ENCODE peak calls at places on chromosomes 16 and 17, in nine cellular contexts. One of them, this sample, is unnamed.

GRCh38 chr16:81937305-81938038 is 73.8 kb downstream of the SDR42E1 start:
- DNase-seq in PC-3: no peak
- DNase-seq in breast epithelium: no peak
- DNase-seq in MM.1S: no peak
- DNase-seq in adrenal gland: no peak
- DNase-seq in CD8-positive, alpha-beta memory T cell: no peak
- DNase-seq in fibroblast of lung: no peak
- DNase-seq in neural progenitor cell: no peak
- DNase-seq in ovary: no peak
- DNase-seq in this sample: no peak

GRCh38 chr17:76934561-76935320 is 66.5 kb downstream of the MGAT5B start:
- DNase-seq in MM.1S: no peak
- DNase-seq in fibroblast of lung: no peak
- DNase-seq in ovary: no peak
- DNase-seq in CD8-positive, alpha-beta memory T cell: no peak
- DNase-seq in neural progenitor cell: no peak
- DNase-seq in adrenal gland: no peak
- DNase-seq in PC-3: peak; percentile 10
- DNase-seq in breast epithelium: no peak
- DNase-seq in this sample: no peak

GRCh38 chr16:23104032-23104955 is 45.0 kb downstream of the USP31 start:
- DNase-seq in CD8-positive, alpha-beta memory T cell: no peak
- DNase-seq in PC-3: no peak
- DNase-seq in MM.1S: no peak
- DNase-seq in breast epithelium: peak; percentile 66
- DNase-seq in ovary: no peak
- DNase-seq in adrenal gland: no peak
- DNase-seq in neural progenitor cell: no peak
- DNase-seq in fibroblast of lung: no peak
- DNase-seq in this sample: peak; percentile 39

GRCh38 chr16:88940196-88941050 is 36.6 kb downstream of the CBFA2T3 start:
- DNase-seq in CD8-positive, alpha-beta memory T cell: no peak
- DNase-seq in neural progenitor cell: peak; percentile 59
- DNase-seq in adrenal gland: no peak
- DNase-seq in ovary: no peak
- DNase-seq in PC-3: no peak
- DNase-seq in fibroblast of lung: no peak
- DNase-seq in MM.1S: no peak
- DNase-seq in breast epithelium: no peak
- DNase-seq in this sample: no peak

GRCh38 chr16:67882374-67883145 is 2.1 kb upstream of the NRN1L start:
- DNase-seq in neural progenitor cell: no peak
- DNase-seq in PC-3: no peak
- DNase-seq in ovary: no peak
- DNase-seq in CD8-positive, alpha-beta memory T cell: no peak
- DNase-seq in fibroblast of lung: peak; percentile 29
- DNase-seq in breast epithelium: no peak
- DNase-seq in adrenal gland: peak; percentile 82
- DNase-seq in MM.1S: no peak
- DNase-seq in this sample: no peak

GRCh38 chr16:66554021-66554420 is 1.6 kb downstream of the CKLF start:
- DNase-seq in CD8-positive, alpha-beta memory T cell: no peak
- DNase-seq in PC-3: no peak
- DNase-seq in ovary: no peak
- DNase-seq in fibroblast of lung: no peak
- DNase-seq in MM.1S: no peak
- DNase-seq in neural progenitor cell: no peak
- DNase-seq in adrenal gland: no peak
- DNase-seq in breast epithelium: no peak
- DNase-seq in this sample: no peak

GRCh38 chr17:7932483-7932891 is 481 bp downstream of the CNTROB start:
- DNase-seq in fibroblast of lung: peak; percentile 24
- DNase-seq in breast epithelium: peak; percentile 34
- DNase-seq in adrenal gland: no peak
- DNase-seq in neural progenitor cell: peak; percentile 59
- DNase-seq in MM.1S: peak; percentile 16
- DNase-seq in CD8-positive, alpha-beta memory T cell: no peak
- DNase-seq in PC-3: peak; percentile 20
- DNase-seq in ovary: peak; percentile 54
- DNase-seq in this sample: peak; percentile 44

GRCh38 chr16:11994187-11995119 is 17.9 kb downstream of the SNX29 start:
- DNase-seq in breast epithelium: no peak
- DNase-seq in adrenal gland: peak; percentile 70
- DNase-seq in fibroblast of lung: no peak
- DNase-seq in PC-3: no peak
- DNase-seq in ovary: no peak
- DNase-seq in neural progenitor cell: peak; percentile 26
- DNase-seq in MM.1S: no peak
- DNase-seq in CD8-positive, alpha-beta memory T cell: no peak
- DNase-seq in this sample: peak; percentile 39

GRCh38 chr16:79261461-79261860 is 339.1 kb downstream of the MAF start:
- DNase-seq in CD8-positive, alpha-beta memory T cell: no peak
- DNase-seq in fibroblast of lung: no peak
- DNase-seq in ovary: no peak
- DNase-seq in breast epithelium: no peak
- DNase-seq in MM.1S: no peak
- DNase-seq in neural progenitor cell: peak; percentile 79
- DNase-seq in PC-3: no peak
- DNase-seq in adrenal gland: peak; percentile 61
- DNase-seq in this sample: peak; percentile 67

GRCh38 chr16:68356919-68357286 is 46.1 kb downstream of the PRMT7 start:
- DNase-seq in MM.1S: no peak
- DNase-seq in breast epithelium: no peak
- DNase-seq in fibroblast of lung: no peak
- DNase-seq in neural progenitor cell: no peak
- DNase-seq in PC-3: no peak
- DNase-seq in ovary: no peak
- DNase-seq in adrenal gland: no peak
- DNase-seq in CD8-positive, alpha-beta memory T cell: no peak
- DNase-seq in this sample: no peak

GRCh38 chr17:9226794-9227135 is 205.5 kb downstream of the NTN1 start:
- DNase-seq in CD8-positive, alpha-beta memory T cell: no peak
- DNase-seq in PC-3: no peak
- DNase-seq in ovary: no peak
- DNase-seq in MM.1S: peak; percentile 66
- DNase-seq in fibroblast of lung: no peak
- DNase-seq in adrenal gland: no peak
- DNase-seq in breast epithelium: no peak
- DNase-seq in neural progenitor cell: no peak
- DNase-seq in this sample: no peak

GRCh38 chr16:53912155-53912554 is 208.2 kb downstream of the FTO start:
- DNase-seq in neural progenitor cell: no peak
- DNase-seq in MM.1S: no peak
- DNase-seq in ovary: no peak
- DNase-seq in CD8-positive, alpha-beta memory T cell: peak; percentile 68
- DNase-seq in PC-3: no peak
- DNase-seq in breast epithelium: no peak
- DNase-seq in adrenal gland: no peak
- DNase-seq in fibroblast of lung: no peak
- DNase-seq in this sample: peak; percentile 76

GRCh38 chr16:57941016-57941656 is 29.8 kb downstream of the CNGB1 start:
- DNase-seq in neural progenitor cell: no peak
- DNase-seq in breast epithelium: peak; percentile 78
- DNase-seq in ovary: no peak
- DNase-seq in fibroblast of lung: peak; percentile 14
- DNase-seq in CD8-positive, alpha-beta memory T cell: no peak
- DNase-seq in adrenal gland: peak; percentile 95
- DNase-seq in MM.1S: no peak
- DNase-seq in PC-3: peak; percentile 39
- DNase-seq in this sample: peak; percentile 7

GRCh38 chr17:16573466-16573865 is 4.5 kb upstream of the ZNF287 start:
- DNase-seq in PC-3: no peak
- DNase-seq in MM.1S: no peak
- DNase-seq in adrenal gland: no peak
- DNase-seq in ovary: no peak
- DNase-seq in breast epithelium: no peak
- DNase-seq in neural progenitor cell: no peak
- DNase-seq in CD8-positive, alpha-beta memory T cell: no peak
- DNase-seq in fibroblast of lung: no peak
- DNase-seq in this sample: no peak

GRCh38 chr17:32161506-32162365 is 19.4 kb downstream of the RHOT1 start:
- DNase-seq in breast epithelium: no peak
- DNase-seq in ovary: no peak
- DNase-seq in PC-3: peak; percentile 59
- DNase-seq in neural progenitor cell: no peak
- DNase-seq in fibroblast of lung: peak; percentile 91
- DNase-seq in adrenal gland: no peak
- DNase-seq in MM.1S: no peak
- DNase-seq in CD8-positive, alpha-beta memory T cell: no peak
- DNase-seq in this sample: peak; percentile 77

GRCh38 chr17:74639704-74640142 is 16.2 kb upstream of the CD300E start:
- DNase-seq in fibroblast of lung: no peak
- DNase-seq in ovary: no peak
- DNase-seq in neural progenitor cell: no peak
- DNase-seq in PC-3: no peak
- DNase-seq in breast epithelium: no peak
- DNase-seq in CD8-positive, alpha-beta memory T cell: no peak
- DNase-seq in adrenal gland: no peak
- DNase-seq in MM.1S: peak; percentile 73
- DNase-seq in this sample: no peak

GRCh38 chr16:48583075-48584065 is 26.6 kb downstream of the N4BP1 start:
- DNase-seq in ovary: no peak
- DNase-seq in PC-3: no peak
- DNase-seq in MM.1S: no peak
- DNase-seq in CD8-positive, alpha-beta memory T cell: no peak
- DNase-seq in adrenal gland: no peak
- DNase-seq in breast epithelium: no peak
- DNase-seq in neural progenitor cell: no peak
- DNase-seq in fibroblast of lung: no peak
- DNase-seq in this sample: no peak

GRCh38 chr16:66616592-66616991 is 12.1 kb downstream of the CMTM3 start:
- DNase-seq in adrenal gland: no peak
- DNase-seq in ovary: no peak
- DNase-seq in breast epithelium: no peak
- DNase-seq in MM.1S: no peak
- DNase-seq in CD8-positive, alpha-beta memory T cell: no peak
- DNase-seq in fibroblast of lung: no peak
- DNase-seq in PC-3: no peak
- DNase-seq in neural progenitor cell: no peak
- DNase-seq in this sample: no peak

GRCh38 chr17:58278661-58279015 is 2.1 kb downstream of the MPO start:
- DNase-seq in MM.1S: no peak
- DNase-seq in CD8-positive, alpha-beta memory T cell: no peak
- DNase-seq in PC-3: no peak
- DNase-seq in adrenal gland: no peak
- DNase-seq in neural progenitor cell: no peak
- DNase-seq in breast epithelium: no peak
- DNase-seq in fibroblast of lung: no peak
- DNase-seq in ovary: no peak
- DNase-seq in this sample: no peak

GRCh38 chr16:66588981-66589713 is 9.9 kb downstream of the CMTM2 start:
- DNase-seq in MM.1S: peak; percentile 55
- DNase-seq in neural progenitor cell: peak; percentile 50
- DNase-seq in fibroblast of lung: peak; percentile 40
- DNase-seq in breast epithelium: no peak
- DNase-seq in PC-3: peak; percentile 14
- DNase-seq in adrenal gland: peak; percentile 59
- DNase-seq in ovary: no peak
- DNase-seq in CD8-positive, alpha-beta memory T cell: peak; percentile 67
- DNase-seq in this sample: peak; percentile 54

GRCh38 chr16:52117171-52117570 is 429.8 kb downstream of the TOX3 start:
- DNase-seq in CD8-positive, alpha-beta memory T cell: no peak
- DNase-seq in breast epithelium: no peak
- DNase-seq in adrenal gland: no peak
- DNase-seq in PC-3: no peak
- DNase-seq in neural progenitor cell: no peak
- DNase-seq in ovary: no peak
- DNase-seq in fibroblast of lung: no peak
- DNase-seq in MM.1S: no peak
- DNase-seq in this sample: no peak

GRCh38 chr16:25605381-25605780 is 86.4 kb upstream of the HS3ST4 start:
- DNase-seq in ovary: no peak
- DNase-seq in fibroblast of lung: no peak
- DNase-seq in PC-3: no peak
- DNase-seq in adrenal gland: no peak
- DNase-seq in neural progenitor cell: no peak
- DNase-seq in MM.1S: no peak
- DNase-seq in CD8-positive, alpha-beta memory T cell: no peak
- DNase-seq in breast epithelium: no peak
- DNase-seq in this sample: no peak
- H3K4me3 ChIP-seq in ovary: no peak overlapping the region
- H3K4me3 ChIP-seq in fibroblast of lung: no peak overlapping the region
- H3K4me3 ChIP-seq in PC-3: no peak overlapping the region
- H3K4me3 ChIP-seq in adrenal gland: no peak overlapping the region
- H3K4me3 ChIP-seq in neural progenitor cell: no peak overlapping the region
- H3K4me3 ChIP-seq in MM.1S: no peak overlapping the region
- H3K4me3 ChIP-seq in CD8-positive, alpha-beta memory T cell: no peak overlapping the region
- H3K4me3 ChIP-seq in breast epithelium: no peak overlapping the region
- H3K4me3 ChIP-seq in this sample: no peak overlapping the region

DNA sequence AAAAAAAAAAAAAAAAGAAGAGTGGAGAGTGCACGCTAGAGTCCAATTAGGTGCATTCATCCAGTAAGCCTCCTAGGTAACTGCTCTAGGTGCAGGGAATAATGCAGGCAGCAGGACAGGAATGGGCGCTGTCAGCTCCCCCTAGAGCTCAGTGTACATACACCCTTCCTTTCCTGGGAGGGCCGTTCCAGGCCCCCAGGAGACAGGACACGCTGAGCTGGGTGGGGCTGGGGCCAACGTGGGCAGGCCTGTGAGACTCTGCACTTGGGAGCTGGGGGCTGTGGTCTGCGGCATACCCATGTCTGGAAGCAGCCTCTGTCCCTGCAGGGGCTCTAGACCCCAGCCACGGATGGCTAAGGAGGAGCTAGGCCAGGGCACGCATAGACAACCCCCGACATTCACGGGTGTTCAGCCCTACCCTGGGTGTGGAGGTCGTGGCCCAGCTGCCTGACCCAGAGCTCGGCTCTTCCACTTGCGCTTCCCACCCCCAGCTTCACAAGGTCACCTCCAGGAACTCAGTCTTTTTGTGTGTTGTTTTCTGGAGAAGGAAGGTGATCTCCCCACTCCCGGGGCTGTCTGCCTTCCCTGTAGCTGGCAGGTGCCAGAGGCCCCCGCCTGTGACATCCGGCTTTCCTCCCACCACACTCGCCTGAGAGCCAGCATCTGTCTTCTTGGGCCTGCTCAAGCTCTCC is 985 bp upstream of the ANTKMT start:
- DNase-seq in breast epithelium: no peak
- DNase-seq in CD8-positive, alpha-beta memory T cell: peak; percentile 39
- DNase-seq in fibroblast of lung: no peak
- DNase-seq in PC-3: peak; percentile 53
- DNase-seq in MM.1S: no peak
- DNase-seq in neural progenitor cell: no peak
- DNase-seq in adrenal gland: peak; percentile 59
- DNase-seq in ovary: no peak
- DNase-seq in this sample: no peak
- H3K4me1 ChIP-seq in breast epithelium: peaks cover 24% of the 10 kb centered on the region
- H3K4me1 ChIP-seq in CD8-positive, alpha-beta memory T cell: peaks cover 31% of the 10 kb centered on the region
- H3K4me1 ChIP-seq in fibroblast of lung: peaks cover 11% of the 10 kb centered on the region
- H3K4me1 ChIP-seq in PC-3: peaks cover 26% of the 10 kb centered on the region
- H3K4me1 ChIP-seq in MM.1S: peaks cover 9% of the 10 kb centered on the region
- H3K4me1 ChIP-seq in neural progenitor cell: peaks cover 34% of the 10 kb centered on the region
- H3K4me1 ChIP-seq in adrenal gland: peaks cover 30% of the 10 kb centered on the region
- H3K4me1 ChIP-seq in ovary: peaks cover 26% of the 10 kb centered on the region
- H3K4me1 ChIP-seq in this sample: peaks cover 12% of the 10 kb centered on the region

GRCh38 chr17:73546770-73547345 is 97.4 kb downstream of the SDK2 start:
- DNase-seq in fibroblast of lung: no peak
- DNase-seq in CD8-positive, alpha-beta memory T cell: no peak
- DNase-seq in neural progenitor cell: peak; percentile 70
- DNase-seq in MM.1S: peak; percentile 18
- DNase-seq in ovary: no peak
- DNase-seq in adrenal gland: peak; percentile 66
- DNase-seq in breast epithelium: peak; percentile 41
- DNase-seq in PC-3: peak; percentile 31
- DNase-seq in this sample: peak; percentile 73
- H3K27ac ChIP-seq in fibroblast of lung: no peak overlapping the region
- H3K27ac ChIP-seq in CD8-positive, alpha-beta memory T cell: no peak overlapping the region
- H3K27ac ChIP-seq in neural progenitor cell: no peak overlapping the region
- H3K27ac ChIP-seq in MM.1S: no peak overlapping the region
- H3K27ac ChIP-seq in ovary: no peak overlapping the region
- H3K27ac ChIP-seq in adrenal gland: no peak overlapping the region
- H3K27ac ChIP-seq in breast epithelium: no peak overlapping the region
- H3K27ac ChIP-seq in PC-3: no peak overlapping the region
- H3K27ac ChIP-seq in this sample: no peak overlapping the region

GRCh38 chr16:86497551-86498021 is 12.7 kb upstream of the FOXF1 start:
- DNase-seq in adrenal gland: no peak
- DNase-seq in neural progenitor cell: peak; percentile 92
- DNase-seq in CD8-positive, alpha-beta memory T cell: no peak
- DNase-seq in fibroblast of lung: no peak
- DNase-seq in breast epithelium: no peak
- DNase-seq in MM.1S: no peak
- DNase-seq in PC-3: no peak
- DNase-seq in ovary: no peak
- DNase-seq in this sample: no peak
- H3K4me3 ChIP-seq in adrenal gland: no peak overlapping the region
- H3K4me3 ChIP-seq in neural progenitor cell: peak overlapping the region; percentile 27
- H3K4me3 ChIP-seq in CD8-positive, alpha-beta memory T cell: no peak overlapping the region
- H3K4me3 ChIP-seq in fibroblast of lung: peak overlapping the region; percentile 23
- H3K4me3 ChIP-seq in breast epithelium: no peak overlapping the region
- H3K4me3 ChIP-seq in MM.1S: no peak overlapping the region
- H3K4me3 ChIP-seq in PC-3: no peak overlapping the region
- H3K4me3 ChIP-seq in ovary: no peak overlapping the region
- H3K4me3 ChIP-seq in this sample: no peak overlapping the region